ENCODE peak calls at places on chromosome 12, in five cellular contexts. X is stimulated activated CD4-positive, alpha-beta T cell treated with anti-CD3 and anti-CD28 coated beads, Interleukin-1b, Interleukin-23, amount 100 ng/mL, for 48 hours; B is Kasumi-1; O is tibial nerve; N is A549. I is an unnamed sample.

GRCh38 chr12:67151891-67152290 is 117.3 kb upstream of the CAND1 start:
- DNase-seq in B (no peak), O (no peak), N (no peak), X (no peak), I (no peak)

GRCh38 chr12:121494093-121494787 is 86.6 kb downstream of the KDM2B start:
- DNase-seq in O (peak; percentile 25), B (peak; percentile 42), N (peak; percentile 49), X (peak; percentile 50), I (no peak)

GRCh38 chr12:68334136-68334535 is 2.0 kb upstream of the MDM1 start:
- DNase-seq in X (peak; percentile 28), B (no peak), O (no peak), N (peak; percentile 60), I (no peak)

GRCh38 chr12:25054783-25055144 is 105.9 kb upstream of the BCAT1 start:
- DNase-seq in X (peak; percentile 64), N (no peak), B (no peak), O (no peak), I (no peak)

GRCh38 chr12:122850695-122851350 is 15.6 kb downstream of the HIP1R start:
- DNase-seq in O (no peak), N (no peak), X (no peak), B (no peak), I (no peak)

GRCh38 chr12:104357431-104357952 is 54.0 kb downstream of the EID3 start:
- DNase-seq in O (no peak), X (no peak), N (peak; percentile 84), B (no peak), I (no peak)

GRCh38 chr12:14974633-14975032 is 1.8 kb downstream of the PDE6H start:
- DNase-seq in O (no peak), B (no peak), N (no peak), X (no peak), I (no peak)

GRCh38 chr12:73798523-73798922 is 739.1 kb upstream of the ATXN7L3B start:
- DNase-seq in O (no peak), N (no peak), B (no peak), X (no peak), I (no peak)

GRCh38 chr12:117439531-117440001 is 78.1 kb upstream of the NOS1 start:
- DNase-seq in O (no peak), X (no peak), N (no peak), B (no peak), I (no peak)

GRCh38 chr12:16036073-16036472 is 124.9 kb downstream of the DERA start:
- DNase-seq in X (no peak), B (no peak), N (no peak), O (no peak), I (no peak)

GRCh38 chr12:24363177-24363754 is 413.8 kb upstream of the SOX5 start:
- DNase-seq in X (no peak), N (no peak), B (no peak), O (no peak), I (no peak)

GRCh38 chr12:81518638-81519037 is 240.5 kb downstream of the PPFIA2 start:
- DNase-seq in O (no peak), N (no peak), X (no peak), B (no peak), I (no peak)

GRCh38 chr12:43028826-43029225 is 439.3 kb upstream of the PRICKLE1 start:
- DNase-seq in N (no peak), O (no peak), X (no peak), B (no peak), I (no peak)

GRCh38 chr12:54017845-54018607 is 9.2 kb downstream of the HOXC8 start:
- DNase-seq in N (peak; percentile 93), X (peak; percentile 63), B (no peak), O (peak; percentile 87), I (peak; percentile 82)

GRCh38 chr12:66496595-66496994 is 182.3 kb downstream of the GRIP1 start:
- DNase-seq in O (no peak), X (no peak), B (no peak), N (no peak), I (no peak)

GRCh38 chr12:111201495-111202236 is 167.2 kb downstream of the PHETA1 start:
- DNase-seq in O (no peak), X (no peak), N (no peak), B (no peak), I (no peak)

GRCh38 chr12:132245521-132246101 is 83.8 kb downstream of the GALNT9 start:
- DNase-seq in N (no peak), X (no peak), O (no peak), B (no peak), I (no peak)

GRCh38 chr12:79174656-79175055 is 310.1 kb downstream of the SYT1 start:
- DNase-seq in B (peak; percentile 31), O (no peak), X (no peak), N (peak; percentile 78), I (no peak)

GRCh38 chr12:108773798-108774788 is 42.8 kb upstream of the CORO1C start:
- DNase-seq in O (peak; percentile 73), N (peak; percentile 79), B (peak; percentile 27), X (no peak), I (no peak)

GRCh38 chr12:81327458-81327857 is 249.6 kb downstream of the ACSS3 start:
- DNase-seq in O (no peak), B (no peak), N (no peak), X (no peak), I (no peak)

GRCh38 chr12:102063066-102063465 is 1.3 kb upstream of the WASHC3 start:
- DNase-seq in B (no peak), N (peak; percentile 56), O (no peak), X (no peak), I (no peak)

GRCh38 chr12:6199531-6200265 is 502 bp upstream of the CD9 start:
- DNase-seq in B (no peak), X (no peak), O (no peak), N (peak; percentile 51), I (no peak)

GRCh38 chr12:38838211-38838850 is 67.1 kb downstream of the CPNE8 start:
- DNase-seq in O (no peak), B (no peak), N (no peak), X (no peak), I (no peak)

GRCh38 chr12:39831587-39832315 is 212.1 kb upstream of the ABCD2 start:
- DNase-seq in O (no peak), X (no peak), N (peak; percentile 46), B (peak; percentile 33), I (no peak)

GRCh38 chr12:56296207-56296785 is 3.8 kb downstream of the CS start:
- DNase-seq in O (no peak), X (no peak), N (no peak), B (no peak), I (no peak)